ENCODE peak calls at places on chromosomes 6 and 20, in five cellular contexts. A is tibial artery, R is astrocyte of the spinal cord, K is suprapubic skin, M is Panc1. C is an unnamed sample.

GRCh38 chr20:20064303-20064702 is 12.0 kb downstream of the CFAP61 start:
- DNase-seq in A (no peak), M (no peak), R (no peak), K (no peak), C (no peak)

GRCh38 chr6:108594640-108595039 is 33.9 kb downstream of the FOXO3 start:
- DNase-seq in K (no peak), A (peak), R (no peak), M (no peak), C (no peak)

GRCh38 chr6:42450314-42451145 is 1.2 kb downstream of the TRERF1 start:
- DNase-seq in A (no peak), M (no peak), K (peak), R (peak), C (no peak)

GRCh38 chr6:95249176-95249575 is 328.2 kb upstream of the MANEA start:
- DNase-seq in K (no peak), M (no peak), A (no peak), R (peak), C (no peak)

GRCh38 chr20:8330785-8331699 is 199.0 kb downstream of the PLCB1 start:
- DNase-seq in R (peak), A (no peak), M (no peak), K (no peak), C (no peak)

GRCh38 chr20:57713505-57713903 is 3.7 kb upstream of the PMEPA1 start:
- DNase-seq in A (peak), M (no peak), R (no peak), K (peak), C (no peak)

GRCh38 chr6:134230087-134230717 is 87.7 kb downstream of the SGK1 start:
- DNase-seq in A (peak), K (no peak), M (no peak), R (no peak), C (no peak)

GRCh38 chr6:107318100-107318736 is 141.1 kb downstream of the PDSS2 start:
- DNase-seq in M (peak), A (peak), K (no peak), R (peak), C (no peak)

GRCh38 chr20:11920083-11920482 is 2.4 kb downstream of the BTBD3 start:
- DNase-seq in K (no peak), A (no peak), M (no peak), R (no peak), C (no peak)

GRCh38 chr6:16216501-16217155 is 21.8 kb upstream of the GMPR start:
- DNase-seq in R (peak), K (no peak), A (no peak), M (no peak), C (no peak)

GRCh38 chr6:116931456-116931855 is 54.4 kb downstream of the RFX6 start:
- DNase-seq in A (no peak), M (no peak), K (no peak), R (no peak), C (no peak)

GRCh38 chr6:162852810-162853577 is 125.2 kb downstream of the PACRG start:
- DNase-seq in R (no peak), A (no peak), K (no peak), M (no peak), C (no peak)

GRCh38 chr6:158086706-158087518 is 81.2 kb downstream of the SERAC1 start:
- DNase-seq in R (peak), M (no peak), K (no peak), A (peak), C (no peak)

GRCh38 chr20:8449120-8449519 is 317.1 kb downstream of the PLCB1 start:
- DNase-seq in K (no peak), M (no peak), R (peak), A (no peak), C (no peak)

GRCh38 chr6:169668203-169668847 is 33.5 kb downstream of the WDR27 start:
- DNase-seq in R (no peak), K (no peak), M (no peak), A (no peak), C (no peak)
- TF ChIP-seq CTCF in R (no peak), K (no peak), M (no peak), A (no peak), C (no peak)

GRCh38 chr6:43796168-43796567 is 26.2 kb downstream of the VEGFA start:
- DNase-seq in K (no peak), A (no peak), M (no peak), R (no peak), C (no peak)

GRCh38 chr6:43798688-43799444 is 28.9 kb downstream of the VEGFA start:
- DNase-seq in A (no peak), M (peak), R (peak), K (no peak), C (no peak)

GRCh38 chr6:43799671-43800623 is 29.9 kb downstream of the VEGFA start:
- DNase-seq in R (no peak), M (no peak), K (no peak), A (no peak), C (no peak)

GRCh38 chr6:43797919-43798318 is 27.9 kb downstream of the VEGFA start:
- DNase-seq in M (no peak), A (no peak), K (no peak), R (no peak), C (no peak)

DNA sequence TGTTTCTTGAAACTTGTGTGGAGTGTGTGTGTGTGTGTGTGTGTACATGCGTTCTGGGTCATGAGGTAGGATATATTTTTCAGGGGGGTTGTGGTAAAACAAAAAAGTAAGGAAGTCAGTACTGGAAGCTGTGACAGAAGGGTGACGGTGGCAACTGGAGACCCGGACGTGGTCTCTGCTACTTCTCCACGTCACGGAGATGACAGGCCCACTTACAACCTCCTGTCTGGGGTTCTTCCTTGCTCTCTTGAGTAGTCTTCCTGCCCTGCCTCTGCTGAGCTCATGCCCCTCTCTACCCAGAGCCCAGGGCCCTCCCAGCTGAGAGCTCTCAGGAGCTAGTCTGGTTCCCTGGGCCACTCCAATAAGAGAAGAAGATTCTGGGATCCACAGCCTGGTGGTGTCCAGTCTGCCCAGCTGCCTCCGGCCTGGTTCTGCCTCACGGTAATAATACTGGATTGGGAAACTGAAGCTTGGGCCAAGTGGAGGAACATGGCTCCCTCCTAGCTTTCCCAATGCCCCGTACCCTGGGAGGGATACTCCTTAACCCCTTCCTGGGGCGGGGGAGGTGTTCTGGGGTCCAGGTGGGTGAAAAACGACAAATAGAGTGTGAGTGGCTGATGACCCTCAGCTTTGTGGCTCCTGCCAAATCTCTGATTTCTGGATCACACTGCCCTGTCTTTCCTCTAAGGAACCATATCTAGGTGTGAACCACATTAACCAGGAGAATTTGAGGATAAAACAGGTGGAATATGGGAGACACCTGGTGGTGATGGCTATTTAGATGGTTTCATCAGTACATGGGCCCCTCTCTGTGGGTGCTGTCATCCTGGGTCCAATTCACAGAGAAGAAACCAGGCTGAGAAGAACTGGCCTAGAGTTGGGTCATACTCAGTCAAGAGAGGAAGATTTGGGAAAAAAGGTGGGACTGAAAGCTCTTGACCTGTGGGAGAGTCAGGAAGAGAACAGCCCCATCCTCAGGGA is 27.2 kb downstream of the VEGFA start:
- DNase-seq in M (no peak), K (no peak), A (no peak), R (no peak), C (no peak)
- TF ChIP-seq CTCF in M (no peak), K (no peak), A (no peak), R (no peak), C (no peak)

GRCh38 chr6:37538107-37538506 is 38.4 kb upstream of the CCDC167 start:
- DNase-seq in K (no peak), R (no peak), A (no peak), M (peak), C (no peak)
- TF ChIP-seq CTCF in K (no peak), R (peak), A (no peak), M (peak), C (peak)

DNA sequence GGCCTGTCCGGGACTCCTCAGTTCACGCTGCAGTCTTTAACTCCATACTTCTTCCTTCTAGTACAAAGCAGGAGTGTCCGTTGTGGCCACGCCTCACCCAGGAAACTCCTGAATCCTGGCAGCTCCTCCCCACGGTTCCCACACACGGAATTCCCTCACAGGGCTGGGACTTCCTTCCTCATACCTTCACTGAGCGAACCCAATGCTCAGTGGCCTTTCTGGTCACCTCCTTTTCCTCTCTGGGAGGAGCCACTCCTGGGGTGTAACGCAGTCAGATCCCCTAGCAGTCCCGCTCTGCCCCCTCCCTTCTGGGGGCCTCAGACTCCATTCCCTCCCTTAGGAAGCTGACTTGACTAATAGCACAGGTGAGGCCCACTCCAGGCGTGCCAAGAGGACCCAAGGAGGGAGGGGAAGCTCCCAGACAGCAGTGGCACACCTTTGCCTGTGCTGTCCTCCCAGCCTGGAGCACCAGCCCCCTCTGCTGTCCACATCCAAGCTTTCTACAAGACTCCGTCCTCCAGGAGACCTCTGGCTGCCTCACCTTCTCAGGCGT is at the start of gene SLC52A3:
- DNase-seq in K (no peak), A (no peak), R (no peak), M (no peak), C (no peak)
- TF ChIP-seq CTCF in K (peak), A (no peak), R (no peak), M (peak), C (no peak)

GRCh38 chr6:35688605-35689322 is at the start of gene FKBP5:
- DNase-seq in R (peak), A (peak), M (peak), K (peak), C (peak)

GRCh38 chr6:35687658-35688604 is 784 bp downstream of the FKBP5 start:
- DNase-seq in M (no peak), R (peak), A (peak), K (peak), C (no peak)

GRCh38 chr6:35686873-35687557 is 1.7 kb downstream of the FKBP5 start:
- DNase-seq in R (no peak), M (no peak), A (no peak), K (no peak), C (no peak)

GRCh38 chr6:35683267-35683666 is 5.4 kb downstream of the FKBP5 start:
- DNase-seq in M (no peak), K (no peak), A (no peak), R (no peak), C (no peak)

DNA sequence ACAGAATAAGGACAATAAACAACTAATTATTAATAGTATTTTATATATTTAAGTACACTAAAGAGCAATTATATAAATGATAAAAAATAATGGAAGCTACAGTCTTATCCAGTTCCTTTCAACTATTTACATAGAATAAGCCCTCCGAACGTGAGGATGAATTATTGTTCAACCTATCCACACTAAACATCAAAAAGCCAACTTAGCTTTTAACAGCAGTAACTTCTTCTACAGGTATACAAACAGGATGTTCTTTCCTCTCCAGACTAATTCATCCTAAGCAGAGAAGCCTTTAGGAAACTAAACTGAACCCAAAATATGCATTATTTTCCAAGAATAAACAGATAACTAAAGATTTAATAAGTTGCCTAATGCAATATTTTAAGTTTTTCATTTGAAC is 2.3 kb downstream of the FKBP5 start:
- DNase-seq in K (no peak), R (no peak), M (no peak), A (no peak), C (no peak)
- TF ChIP-seq CTCF in K (no peak), R (no peak), M (no peak), A (no peak), C (no peak)

GRCh38 chr6:144264270-144265060 is 20.7 kb upstream of the UTRN start:
- DNase-seq in M (peak), A (no peak), K (no peak), R (peak), C (no peak)
- TF ChIP-seq CTCF in M (no peak), A (no peak), K (no peak), R (no peak), C (no peak)

DNA sequence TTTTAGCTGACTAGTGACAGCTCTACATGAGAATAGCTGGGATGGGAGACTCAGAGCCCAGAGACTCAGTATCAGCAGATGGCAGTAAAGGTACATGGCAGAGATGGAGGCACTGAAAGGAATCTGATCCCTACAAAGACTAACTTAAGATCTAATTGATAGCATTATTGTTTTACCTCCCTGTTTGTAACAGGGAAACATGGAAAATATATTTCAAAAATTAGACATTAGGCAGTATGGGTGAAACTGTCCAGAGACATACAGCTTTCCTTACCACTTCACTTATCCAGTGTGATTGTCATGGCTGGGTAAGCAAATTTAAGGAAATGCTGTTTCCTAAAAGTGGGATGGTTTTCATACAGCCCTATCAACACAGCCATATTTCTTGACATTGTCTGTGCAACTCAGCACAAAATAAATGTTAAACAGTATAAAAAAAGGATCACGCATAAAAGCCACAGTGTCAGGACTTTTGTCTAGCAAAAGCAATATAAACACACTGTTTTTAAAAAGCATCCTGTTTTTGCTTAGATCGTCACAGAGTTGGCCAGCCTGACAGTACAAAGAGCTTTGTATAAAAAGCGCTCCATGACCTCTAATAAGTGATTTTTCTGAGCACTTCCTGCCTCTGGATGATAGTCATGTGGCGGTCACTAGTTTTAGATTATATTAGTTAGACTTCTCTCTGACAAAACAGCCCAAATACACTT is 376.9 kb downstream of the PHF3 start:
- DNase-seq in R (peak), A (no peak), K (no peak), M (peak), C (no peak)
- TF ChIP-seq CTCF in R (peak), A (peak), K (peak), M (peak), C (peak)

GRCh38 chr6:124854338-124854922 is 107.8 kb upstream of the RNF217 start:
- DNase-seq in A (no peak), M (no peak), R (peak), K (no peak), C (no peak)
- TF ChIP-seq CTCF in A (peak), M (peak), R (peak), K (no peak), C (peak)

GRCh38 chr6:159217595-159218275 is 48.5 kb downstream of the FNDC1 start:
- DNase-seq in R (peak), M (no peak), K (no peak), A (no peak), C (no peak)
- TF ChIP-seq CTCF in R (peak), M (peak), K (no peak), A (peak), C (peak)

C was measured in chondrocyte.